ENCODE peak calls at places on chromosomes 2 and 18, in four cellular contexts. T is H1, Y is K562, C is GM12878. J is an unnamed sample.

GRCh38 chr2:177692828-177693269 is 300.3 kb downstream of the AGPS start:
- DNase-seq in T (no peak), Y (no peak), C (no peak), J (no peak)

GRCh38 chr2:73103018-73103542 is 9.7 kb downstream of the RAB11FIP5 start:
- DNase-seq in T (no peak), Y (no peak), C (no peak), J (no peak)

GRCh38 chr2:14418110-14418509 is 214.4 kb upstream of the LRATD1 start:
- DNase-seq in T (no peak), C (no peak), Y (no peak), J (no peak)

GRCh38 chr2:173196638-173197037 is 121.0 kb downstream of the MAP3K20 start:
- DNase-seq in Y (no peak), C (no peak), T (no peak), J (no peak)

GRCh38 chr2:229392214-229392613 is 121.1 kb upstream of the PID1 start:
- DNase-seq in T (no peak), C (no peak), Y (no peak), J (no peak)

GRCh38 chr18:74110149-74110548 is 37.5 kb downstream of the FBXO15 start:
- DNase-seq in T (no peak), Y (no peak), C (no peak), J (no peak)

GRCh38 chr18:57095884-57096283 is 51.0 kb upstream of the BOD1L2 start:
- DNase-seq in T (no peak), C (no peak), Y (no peak), J (no peak)

GRCh38 chr2:24831736-24832421 is 38.7 kb downstream of the CENPO start:
- DNase-seq in Y (no peak), C (no peak), T (no peak), J (no peak)

GRCh38 chr2:74486141-74486540 is 3.3 kb downstream of the TTC31 start:
- DNase-seq in Y (no peak), T (no peak), C (no peak), J (no peak)

GRCh38 chr2:196316050-196316430 is 144.7 kb upstream of the STK17B start:
- DNase-seq in C (no peak), T (no peak), Y (no peak), J (peak; percentile 33)

GRCh38 chr2:179751184-179751809 is 110.1 kb downstream of the ZNF385B start:
- DNase-seq in C (no peak), T (no peak), Y (no peak), J (peak; percentile 47)

GRCh38 chr2:134244587-134244986 is 9.3 kb upstream of the MGAT5 start:
- DNase-seq in C (no peak), T (no peak), Y (no peak), J (no peak)

GRCh38 chr2:120474486-120474885 is 128.6 kb downstream of the INHBB start:
- DNase-seq in T (no peak), C (no peak), Y (no peak), J (no peak)

GRCh38 chr2:171432206-171432968 is 1.4 kb downstream of the METTL8 start:
- DNase-seq in Y (no peak), C (no peak), T (no peak), J (peak; percentile 21)

GRCh38 chr2:42844901-42845685 is 52.7 kb upstream of the HAAO start:
- DNase-seq in Y (no peak), C (no peak), T (no peak), J (peak; percentile 88)

GRCh38 chr2:147030966-147031760 is 813.7 kb upstream of the ACVR2A start:
- DNase-seq in Y (no peak), C (no peak), T (no peak), J (peak; percentile 54)

GRCh38 chr2:231708773-231709635 is 679 bp downstream of the PTMA start:
- DNase-seq in Y (peak; percentile 35), T (peak; percentile 50), C (no peak), J (peak; percentile 31)

GRCh38 chr2:76188334-76188733 is 477.6 kb upstream of the GCFC2 start:
- DNase-seq in T (no peak), C (no peak), Y (no peak), J (no peak)

GRCh38 chr2:239940861-239941570 is 84.1 kb downstream of the NDUFA10 start:
- DNase-seq in T (no peak), Y (no peak), C (no peak), J (no peak)

GRCh38 chr2:43676322-43677050 is at the start of gene C1GALT1C1L:
- DNase-seq in Y (peak; percentile 62), T (no peak), C (no peak), J (peak; percentile 66)

GRCh38 chr2:72109904-72110303 is 37.8 kb downstream of the CYP26B1 start:
- DNase-seq in C (no peak), T (peak; percentile 14), Y (no peak), J (no peak)

GRCh38 chr2:148914463-148914862 is 39.4 kb downstream of the KIF5C start:
- DNase-seq in Y (no peak), C (no peak), T (no peak), J (no peak)

GRCh38 chr18:56200381-56200831 is 438.0 kb downstream of the TXNL1 start:
- DNase-seq in T (no peak), C (no peak), Y (no peak), J (peak; percentile 88)

GRCh38 chr2:18604573-18604885 is 15.2 kb upstream of the NT5C1B start:
- DNase-seq in C (no peak), T (no peak), Y (no peak), J (no peak)

GRCh38 chr18:68121308-68121707 is 593.6 kb downstream of the TMX3 start:
- DNase-seq in T (no peak), Y (no peak), C (no peak), J (peak; percentile 0)

GRCh38 chr2:218260742-218261423 is at the start of gene GPBAR1:
- DNase-seq in T (peak; percentile 75), Y (no peak), C (no peak), J (no peak)

GRCh38 chr2:178484245-178485041 is 4.2 kb downstream of the PLEKHA3 start:
- DNase-seq in T (no peak), Y (no peak), C (no peak), J (peak; percentile 30)

GRCh38 chr2:29238497-29238896 is 123.3 kb downstream of the CLIP4 start:
- DNase-seq in C (no peak), T (peak; percentile 71), Y (peak; percentile 54), J (peak; percentile 17)

GRCh38 chr2:120503793-120504571 is 158.0 kb downstream of the INHBB start:
- DNase-seq in T (no peak), C (no peak), Y (no peak), J (peak; percentile 57)

GRCh38 chr2:197236816-197237215 is 73.8 kb downstream of the ANKRD44 start:
- DNase-seq in T (no peak), Y (no peak), C (no peak), J (no peak)

GRCh38 chr2:189226017-189226416 is 46.5 kb upstream of the COL5A2 start:
- DNase-seq in T (no peak), Y (no peak), C (no peak), J (no peak)

GRCh38 chr2:111041398-111042202 is 79.1 kb upstream of the BCL2L11 start:
- DNase-seq in Y (no peak), T (peak; percentile 38), C (no peak), J (no peak)

GRCh38 chr2:74197049-74197448 is 1.4 kb upstream of the MTHFD2 start:
- DNase-seq in C (no peak), Y (no peak), T (peak; percentile 29), J (no peak)

GRCh38 chr2:20624156-20624883 is 26.6 kb downstream of the HS1BP3 start:
- DNase-seq in Y (no peak), C (no peak), T (no peak), J (no peak)

GRCh38 chr2:20626698-20627471 is 24.0 kb downstream of the HS1BP3 start:
- DNase-seq in Y (no peak), T (no peak), C (no peak), J (no peak)

GRCh38 chr2:20624884-20625485 is 25.9 kb downstream of the HS1BP3 start:
- DNase-seq in C (no peak), Y (no peak), T (no peak), J (no peak)

GRCh38 chr2:20625920-20626697 is 24.8 kb downstream of the HS1BP3 start:
- DNase-seq in C (no peak), T (no peak), Y (no peak), J (no peak)

GRCh38 chr2:20625491-20625919 is 25.4 kb downstream of the HS1BP3 start:
- DNase-seq in C (no peak), Y (no peak), T (no peak), J (no peak)
- H4K20me1 ChIP-seq in C (no peaks in the 10 kb centered on the region), Y (no peaks in the 10 kb centered on the region), T (no peaks in the 10 kb centered on the region), J (no peaks in the 10 kb centered on the region)

GRCh38 chr2:159211447-159212396 is 74.8 kb downstream of the WDSUB1 start:
- DNase-seq in T (peak; percentile 60), Y (no peak), C (no peak), J (peak; percentile 25)

GRCh38 chr2:159209341-159210306 is 76.9 kb downstream of the WDSUB1 start:
- DNase-seq in T (no peak), C (peak; percentile 19), Y (no peak), J (no peak)

GRCh38 chr2:159206736-159207380 is 79.6 kb downstream of the WDSUB1 start:
- DNase-seq in T (no peak), C (no peak), Y (no peak), J (no peak)

GRCh38 chr2:159204381-159204780 is 82.1 kb downstream of the WDSUB1 start:
- DNase-seq in T (no peak), C (no peak), Y (no peak), J (no peak)

DNA sequence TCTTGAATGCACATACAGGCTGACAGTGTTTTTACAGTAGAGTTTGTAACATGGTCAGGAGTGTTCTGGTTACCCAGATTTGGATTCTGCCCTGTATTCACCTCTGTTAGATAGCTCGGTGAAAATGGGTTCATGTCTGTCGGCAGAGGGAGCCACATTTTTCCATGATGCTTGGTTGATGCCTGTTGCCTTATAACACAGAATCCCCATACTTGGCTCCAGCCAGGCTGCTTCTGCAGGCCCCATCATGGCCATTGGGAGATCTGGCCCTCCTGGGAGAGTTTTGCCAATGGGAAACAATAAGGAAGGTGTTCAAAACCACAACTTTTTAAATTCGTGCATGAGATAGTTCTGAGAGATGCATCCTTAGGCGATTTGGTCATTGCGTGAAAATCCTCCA is 78.1 kb downstream of the WDSUB1 start:
- DNase-seq in Y (peak; percentile 44), C (no peak), T (no peak), J (no peak)
- TF ChIP-seq RFX5 in Y (no peak), C (no peak), T (no peak), J (no peak)

GRCh38 chr18:50518787-50519520 is 40.9 kb upstream of the MAPK4 start:
- DNase-seq in C (no peak), T (no peak), Y (no peak), J (no peak)
- H3K4me1 ChIP-seq in C (no peaks in the 10 kb centered on the region), T (no peaks in the 10 kb centered on the region), Y (no peaks in the 10 kb centered on the region), J (no peaks in the 10 kb centered on the region)

GRCh38 chr2:235607541-235608199 is 113.8 kb downstream of the AGAP1 start:
- DNase-seq in C (no peak), T (no peak), Y (no peak), J (no peak)
- H4K20me1 ChIP-seq in C (no peaks in the 10 kb centered on the region), T (peaks cover 9% of the 10 kb centered on the region), Y (peaks cover 16% of the 10 kb centered on the region), J (peaks cover 51% of the 10 kb centered on the region)